ENCODE peak calls at places on chromosome 1, in seven cellular contexts. C is GM23338; O is effector memory CD4-positive, alpha-beta T cell; P is cardiac muscle cell; J is GM23248; T is IMR-90; K is breast epithelium. V is an unnamed sample.

GRCh38 chr1:157292302-157292701 is 154.1 kb upstream of the ETV3 start:
- DNase-seq in K (no peak), O (no peak), J (no peak), T (no peak), C (no peak), P (no peak), V (no peak)

GRCh38 chr1:156657161-156657970 is 15.4 kb downstream of the BCAN start:
- DNase-seq in J (peak), T (peak), P (peak), C (peak), K (peak), O (peak), V (no peak)

GRCh38 chr1:90729484-90730246 is 12.6 kb upstream of the BARHL2 start:
- DNase-seq in P (no peak), T (no peak), C (peak), O (no peak), J (no peak), K (no peak), V (no peak)

GRCh38 chr1:54327386-54328116 is 78.6 kb downstream of the SSBP3 start:
- DNase-seq in T (peak), C (no peak), K (no peak), J (peak), P (no peak), O (no peak), V (no peak)

GRCh38 chr1:215023151-215023832 is 59.2 kb upstream of the KCNK2 start:
- DNase-seq in C (no peak), P (peak), O (no peak), J (peak), T (peak), K (no peak), V (no peak)

GRCh38 chr1:6102227-6102845 is 56.6 kb downstream of the KCNAB2 start:
- DNase-seq in P (no peak), K (no peak), O (no peak), J (no peak), T (no peak), C (no peak), V (no peak)

GRCh38 chr1:185719021-185719420 is 15.2 kb upstream of the HMCN1 start:
- DNase-seq in O (no peak), P (peak), C (peak), K (no peak), J (peak), T (peak), V (peak)

GRCh38 chr1:107220036-107220435 is 79.2 kb downstream of the NTNG1 start:
- DNase-seq in C (no peak), K (no peak), J (no peak), O (no peak), T (no peak), P (no peak), V (no peak)

GRCh38 chr1:21294266-21295058 is 4.2 kb upstream of the ECE1 start:
- DNase-seq in O (peak), P (no peak), K (no peak), C (no peak), T (no peak), J (peak), V (peak)
- H3K27ac ChIP-seq in O (peak), P (peak), K (peak), C (no peak), T (no peak), J (peak), V (peak)

GRCh38 chr1:216020743-216021345 is 402.4 kb downstream of the USH2A start:
- DNase-seq in K (no peak), P (no peak), T (no peak), C (no peak), O (no peak), J (no peak), V (no peak)

GRCh38 chr1:216028630-216029029 is 394.6 kb downstream of the USH2A start:
- DNase-seq in T (no peak), O (no peak), J (no peak), K (no peak), C (no peak), P (no peak), V (no peak)

GRCh38 chr1:216024546-216024945 is 398.7 kb downstream of the USH2A start:
- DNase-seq in K (no peak), P (no peak), C (no peak), T (no peak), O (no peak), J (no peak), V (no peak)
- H3K27ac ChIP-seq in K (no peak), P (no peak), C (no peak), T (no peak), O (no peak), J (no peak), V (no peak)

DNA sequence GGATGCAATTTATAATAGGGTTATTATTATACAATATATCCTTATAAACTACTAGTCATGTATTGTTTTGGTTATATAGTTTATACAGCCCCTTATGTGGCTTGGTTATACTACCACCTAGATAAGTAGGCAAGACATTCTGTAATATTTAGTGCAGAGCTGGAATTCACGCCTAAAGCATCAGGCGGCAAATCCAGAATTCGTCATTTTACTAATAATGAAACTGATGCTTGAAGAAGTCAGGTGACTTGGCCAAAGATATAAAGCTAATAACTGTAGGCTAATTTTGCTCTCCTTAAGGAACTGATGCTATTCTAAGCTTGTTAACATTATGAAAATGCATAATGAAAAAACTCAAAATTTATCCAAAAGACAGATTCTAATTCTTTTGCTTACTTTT is 10.8 kb downstream of the NSL1 start:
- DNase-seq in P (no peak), T (no peak), K (no peak), O (no peak), C (no peak), J (no peak), V (no peak)
- H3K27ac ChIP-seq in P (no peak), T (no peak), K (no peak), O (no peak), C (no peak), J (no peak), V (no peak)

GRCh38 chr1:112502827-112503226 is 5.9 kb upstream of the WNT2B start:
- DNase-seq in T (no peak), K (no peak), J (peak), P (peak), O (no peak), C (no peak), V (no peak)

GRCh38 chr1:112504666-112505399 is 3.9 kb upstream of the WNT2B start:
- DNase-seq in P (no peak), T (no peak), J (no peak), O (no peak), C (peak), K (no peak), V (no peak)

GRCh38 chr1:112504002-112504401 is 4.8 kb upstream of the WNT2B start:
- DNase-seq in J (no peak), O (no peak), P (no peak), T (no peak), C (no peak), K (no peak), V (no peak)

GRCh38 chr1:112505400-112505785 is 3.4 kb upstream of the WNT2B start:
- DNase-seq in K (no peak), O (no peak), C (no peak), T (no peak), P (no peak), J (no peak), V (no peak)

GRCh38 chr1:112501810-112502641 is 6.7 kb upstream of the WNT2B start:
- DNase-seq in K (peak), C (peak), P (peak), T (peak), O (peak), J (peak), V (no peak)
- H3K27ac ChIP-seq in K (peak), C (no peak), P (no peak), T (no peak), O (no peak), J (no peak), V (no peak)

DNA sequence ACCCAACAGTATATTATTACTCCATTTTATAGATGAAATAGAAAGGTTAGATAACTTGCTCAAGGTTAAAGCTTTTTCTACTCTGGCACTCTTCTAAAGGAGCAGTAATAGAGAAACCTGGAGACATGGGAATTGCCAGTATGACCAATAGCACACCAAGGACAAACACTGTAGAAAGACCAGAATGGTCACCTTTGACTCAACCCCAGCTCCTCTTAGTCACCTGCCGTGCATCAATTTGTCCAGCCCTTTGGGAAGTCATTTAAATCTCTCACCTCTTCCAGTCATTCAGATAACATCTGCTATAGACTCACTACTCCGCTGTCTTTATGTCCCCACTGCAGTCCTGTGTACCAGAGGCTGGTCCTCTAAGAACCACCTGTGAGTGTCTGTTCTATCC is 23.9 kb upstream of the SLC44A3 start:
- DNase-seq in J (no peak), T (no peak), O (no peak), P (no peak), K (no peak), C (no peak), V (no peak)
- H3K27ac ChIP-seq in J (no peak), T (no peak), O (no peak), P (no peak), K (no peak), C (no peak), V (peak)

GRCh38 chr1:24557711-24558121 is 1.8 kb downstream of the NCMAP start:
- DNase-seq in J (no peak), C (no peak), O (no peak), K (peak), P (no peak), T (no peak), V (no peak)
- H3K27ac ChIP-seq in J (no peak), C (no peak), O (no peak), K (no peak), P (no peak), T (no peak), V (no peak)

DNA sequence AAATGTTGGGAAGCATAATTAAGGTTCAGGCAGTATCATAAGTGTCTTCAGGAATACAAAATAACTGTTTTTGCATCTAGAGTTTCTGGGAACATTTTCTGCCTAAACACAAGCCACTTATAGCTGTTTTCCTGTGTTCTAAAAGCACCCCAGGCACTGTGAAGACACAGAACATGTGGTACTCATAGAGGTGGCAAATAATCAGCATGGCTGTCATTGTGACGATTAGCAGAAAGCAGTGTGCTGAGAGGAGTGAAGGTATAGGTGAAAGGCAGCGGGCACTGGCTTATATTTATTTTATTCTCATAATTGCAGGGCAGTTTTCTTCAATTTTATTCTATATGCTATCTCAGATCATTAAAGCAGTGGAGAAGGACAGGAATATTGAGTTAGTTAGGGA is 119.6 kb downstream of the LRRC53 start:
- DNase-seq in C (no peak), K (no peak), J (no peak), O (no peak), T (no peak), P (no peak), V (no peak)
- H3K27ac ChIP-seq in C (no peak), K (no peak), J (no peak), O (no peak), T (no peak), P (peak), V (no peak)

V was measured in epithelial cell of prostate.